ENCODE peak calls at places on chromosome 5, in seven cellular contexts. K, Z, X, B, U, O and F are unnamed samples.

GRCh38 chr5:76688836-76689235 is 27.1 kb upstream of the F2R start:
- DNase-seq in K (no peak), Z (no peak), X (no peak), B (peak), U (no peak), O (no peak), F (no peak)

GRCh38 chr5:58366461-58366860 is 93.4 kb downstream of the PLK2 start:
- DNase-seq in K (no peak), Z (no peak), X (no peak), B (peak), U (no peak), O (no peak), F (no peak)

GRCh38 chr5:13930721-13931246 is 13.7 kb downstream of the DNAH5 start:
- DNase-seq in K (no peak), Z (no peak), X (no peak), B (no peak), U (no peak), O (no peak), F (no peak)

GRCh38 chr5:172146748-172147092 is 41.3 kb downstream of the STK10 start:
- DNase-seq in K (no peak), Z (no peak), X (no peak), B (no peak), U (no peak), O (no peak), F (no peak)

GRCh38 chr5:40619406-40619805 is 60.3 kb upstream of the PTGER4 start:
- DNase-seq in K (no peak), Z (no peak), X (no peak), B (no peak), U (no peak), O (no peak), F (no peak)

GRCh38 chr5:134968055-134968454 is 348 bp downstream of the CATSPER3 start:
- DNase-seq in K (no peak), Z (no peak), X (no peak), B (no peak), U (no peak), O (no peak), F (peak)

GRCh38 chr5:174935854-174936474 is 211.6 kb downstream of the MSX2 start:
- DNase-seq in K (peak), Z (peak), X (peak), B (peak), U (no peak), O (no peak), F (peak)

GRCh38 chr5:102411-103043 is 10.6 kb downstream of the PLEKHG4B start:
- DNase-seq in K (peak), Z (no peak), X (no peak), B (no peak), U (no peak), O (no peak), F (no peak)

GRCh38 chr5:112228672-112229071 is 190.4 kb downstream of the EPB41L4A start:
- DNase-seq in K (peak), Z (peak), X (peak), B (peak), U (peak), O (no peak), F (no peak)